ENCODE peak calls at places on chromosome 10, in eight cellular contexts. One of them, this sample, is unnamed.

GRCh38 chr10:122592161-122592560 is 31.6 kb downstream of the DMBT1 start:
- DNase-seq in Caki2: no peak
- DNase-seq in cardiac muscle cell: no peak
- DNase-seq in glutamatergic neuron: no peak
- DNase-seq in heart right ventricle: no peak
- DNase-seq in AG10803: no peak
- DNase-seq in bronchial epithelial cell: no peak
- DNase-seq in spleen: no peak
- DNase-seq in this sample: no peak

GRCh38 chr10:76723781-76724336 is 913.7 kb downstream of the KCNMA1 start:
- DNase-seq in Caki2: no peak
- DNase-seq in cardiac muscle cell: no peak
- DNase-seq in glutamatergic neuron: no peak
- DNase-seq in heart right ventricle: no peak
- DNase-seq in AG10803: no peak
- DNase-seq in bronchial epithelial cell: no peak
- DNase-seq in spleen: no peak
- DNase-seq in this sample: no peak

GRCh38 chr10:25912796-25913195 is 21.2 kb upstream of the MYO3A start:
- DNase-seq in Caki2: peak; percentile 42
- DNase-seq in cardiac muscle cell: no peak
- DNase-seq in glutamatergic neuron: no peak
- DNase-seq in heart right ventricle: no peak
- DNase-seq in AG10803: no peak
- DNase-seq in bronchial epithelial cell: no peak
- DNase-seq in spleen: no peak
- DNase-seq in this sample: no peak

GRCh38 chr10:9102026-9102425 is 1047.5 kb downstream of the GATA3 start:
- DNase-seq in Caki2: no peak
- DNase-seq in cardiac muscle cell: no peak
- DNase-seq in glutamatergic neuron: no peak
- DNase-seq in heart right ventricle: no peak
- DNase-seq in AG10803: no peak
- DNase-seq in bronchial epithelial cell: peak; percentile 54
- DNase-seq in spleen: no peak
- DNase-seq in this sample: no peak

GRCh38 chr10:89242340-89242680 is 9.3 kb downstream of the LIPA start:
- DNase-seq in Caki2: no peak
- DNase-seq in cardiac muscle cell: no peak
- DNase-seq in glutamatergic neuron: no peak
- DNase-seq in heart right ventricle: no peak
- DNase-seq in AG10803: no peak
- DNase-seq in bronchial epithelial cell: peak; percentile 42
- DNase-seq in spleen: no peak
- DNase-seq in this sample: no peak

GRCh38 chr10:127576751-127577161 is 27.6 kb downstream of the NPS start:
- DNase-seq in Caki2: no peak
- DNase-seq in cardiac muscle cell: no peak
- DNase-seq in glutamatergic neuron: peak; percentile 50
- DNase-seq in heart right ventricle: peak; percentile 64
- DNase-seq in AG10803: no peak
- DNase-seq in bronchial epithelial cell: no peak
- DNase-seq in spleen: no peak
- DNase-seq in this sample: no peak

GRCh38 chr10:29949411-29950011 is 109.9 kb downstream of the JCAD start:
- DNase-seq in Caki2: peak; percentile 90
- DNase-seq in cardiac muscle cell: no peak
- DNase-seq in glutamatergic neuron: no peak
- DNase-seq in heart right ventricle: no peak
- DNase-seq in AG10803: peak; percentile 98
- DNase-seq in bronchial epithelial cell: peak; percentile 93
- DNase-seq in spleen: no peak
- DNase-seq in this sample: no peak

GRCh38 chr10:81914736-81915510 is 39.9 kb downstream of the NRG3 start:
- DNase-seq in Caki2: no peak
- DNase-seq in cardiac muscle cell: no peak
- DNase-seq in glutamatergic neuron: no peak
- DNase-seq in heart right ventricle: no peak
- DNase-seq in AG10803: no peak
- DNase-seq in bronchial epithelial cell: no peak
- DNase-seq in spleen: no peak
- DNase-seq in this sample: no peak

GRCh38 chr10:126262186-126262838 is 126.0 kb downstream of the ADAM12 start:
- DNase-seq in Caki2: no peak
- DNase-seq in cardiac muscle cell: no peak
- DNase-seq in glutamatergic neuron: no peak
- DNase-seq in heart right ventricle: no peak
- DNase-seq in AG10803: no peak
- DNase-seq in bronchial epithelial cell: no peak
- DNase-seq in spleen: no peak
- DNase-seq in this sample: no peak